ENCODE peak calls at places on chromosomes 7 and 10, in seven cellular contexts. G, S, Y, L, N, K and B are unnamed samples. For H3K4me1, the result is how much of the 10 kb centered on the place peaks cover.

GRCh38 chr7:29336851-29337627 is 142.5 kb downstream of the CHN2 start:
- DNase-seq in Y (no peak), K (no peak), G (no peak), N (peak), S (no peak), L (no peak), B (peak)

GRCh38 chr10:71970869-71971268 is 6.7 kb downstream of the CHST3 start:
- DNase-seq in K (no peak), S (no peak), N (no peak), L (peak), G (no peak), Y (no peak), B (no peak)

GRCh38 chr10:91944880-91945630 is 21.5 kb downstream of the BTAF1 start:
- DNase-seq in L (peak), K (no peak), G (no peak), Y (no peak), S (no peak), N (no peak), B (no peak)

GRCh38 chr10:42734537-42734936 is 48.1 kb upstream of the BMS1 start:
- DNase-seq in L (no peak), N (peak), G (no peak), Y (no peak), S (no peak), K (no peak), B (no peak)

GRCh38 chr10:130715686-130716670 is 579.8 kb downstream of the GLRX3 start:
- DNase-seq in N (no peak), G (no peak), K (no peak), L (no peak), S (no peak), Y (no peak), B (no peak)

GRCh38 chr10:28668363-28669226 is 8.7 kb upstream of the BAMBI start:
- DNase-seq in K (peak), L (peak), G (peak), N (peak), S (peak), Y (peak), B (no peak)

GRCh38 chr10:112637901-112638300 is 190.9 kb downstream of the VTI1A start:
- DNase-seq in L (no peak), Y (no peak), N (no peak), K (no peak), S (no peak), G (no peak), B (no peak)

GRCh38 chr10:79392020-79392398 is 44.7 kb downstream of the PPIF start:
- DNase-seq in S (peak), G (peak), L (no peak), Y (peak), K (no peak), N (peak), B (no peak)

GRCh38 chr10:33376976-33377657 is 42.6 kb upstream of the NRP1 start:
- DNase-seq in S (no peak), Y (no peak), N (no peak), K (no peak), L (peak), G (no peak), B (no peak)

GRCh38 chr7:148330124-148330818 is 260.3 kb upstream of the C7orf33 start:
- DNase-seq in L (no peak), N (no peak), G (no peak), K (no peak), Y (no peak), S (no peak), B (no peak)

GRCh38 chr10:100998183-100998990 is 1.2 kb upstream of the LZTS2 start:
- DNase-seq in G (peak), Y (peak), S (peak), L (peak), K (peak), N (peak), B (peak)

GRCh38 chr7:93894426-93894825 is 3.9 kb upstream of the TFPI2 start:
- DNase-seq in S (no peak), G (no peak), K (no peak), Y (no peak), L (peak), N (no peak), B (no peak)

GRCh38 chr10:102775973-102776669 is 32.4 kb downstream of the WBP1L start:
- DNase-seq in G (peak), L (peak), K (peak), S (peak), Y (peak), N (peak), B (no peak)

GRCh38 chr7:134669845-134670373 is 23.3 kb downstream of the BPGM start:
- DNase-seq in G (no peak), Y (peak), K (peak), N (peak), S (no peak), L (peak), B (peak)

GRCh38 chr10:95755511-95756004 is 405 bp upstream of the ENTPD1 start:
- DNase-seq in L (no peak), G (no peak), N (peak), S (peak), K (peak), Y (peak), B (peak)

GRCh38 chr10:1548596-1548995 is 188.7 kb downstream of the ADARB2 start:
- DNase-seq in G (no peak), Y (no peak), N (no peak), L (no peak), S (no peak), K (no peak), B (no peak)

GRCh38 chr10:61754553-61755540 is 92.1 kb downstream of the CABCOCO1 start:
- DNase-seq in G (no peak), L (peak), N (no peak), S (no peak), K (no peak), Y (no peak), B (no peak)

GRCh38 chr7:138247568-138248328 is 171.5 kb downstream of the AKR1D1 start:
- DNase-seq in N (no peak), K (no peak), L (peak), Y (no peak), G (no peak), S (no peak), B (no peak)

GRCh38 chr7:27165655-27166474 is 528 bp upstream of the HOXA9 start:
- DNase-seq in G (no peak), S (no peak), K (peak), Y (peak), N (no peak), L (peak), B (no peak)

GRCh38 chr10:103804866-103805265 is 50.5 kb downstream of the SH3PXD2A start:
- DNase-seq in G (no peak), K (no peak), N (no peak), S (no peak), L (no peak), Y (no peak), B (no peak)

GRCh38 chr7:75967573-75967997 is 26.8 kb downstream of the TMEM120A start:
- DNase-seq in L (no peak), N (no peak), K (peak), S (no peak), Y (no peak), G (peak), B (no peak)

GRCh38 chr10:61973923-61974322 is 72.4 kb downstream of the ARID5B start:
- DNase-seq in N (no peak), K (no peak), S (no peak), G (no peak), Y (no peak), L (peak), B (no peak)

GRCh38 chr7:17651926-17652385 is 288.3 kb downstream of the SNX13 start:
- DNase-seq in L (peak), Y (no peak), K (no peak), S (no peak), N (no peak), G (peak), B (no peak)

GRCh38 chr7:37031571-37032257 is 307.4 kb upstream of the AOAH start:
- DNase-seq in N (peak), S (peak), K (peak), L (peak), G (peak), Y (peak), B (peak)

GRCh38 chr7:2716906-2717292 is 28.9 kb downstream of the AMZ1 start:
- DNase-seq in Y (no peak), G (no peak), K (no peak), L (no peak), S (no peak), N (no peak), B (no peak)

GRCh38 chr7:151439855-151440798 is at the start of gene CRYGN:
- DNase-seq in N (peak), G (no peak), S (no peak), L (peak), Y (no peak), K (no peak), B (no peak)

GRCh38 chr7:1914743-1915142 is 244.7 kb downstream of the ELFN1 start:
- DNase-seq in L (no peak), G (no peak), K (no peak), Y (peak), S (no peak), N (no peak), B (no peak)

GRCh38 chr7:90320801-90321494 is at the start of gene FAM237B:
- DNase-seq in S (no peak), G (no peak), N (no peak), Y (peak), L (peak), K (no peak), B (no peak)

GRCh38 chr10:98254234-98254858 is 13.6 kb downstream of the LOXL4 start:
- DNase-seq in L (no peak), S (no peak), G (no peak), N (no peak), K (no peak), Y (no peak), B (no peak)

DNA sequence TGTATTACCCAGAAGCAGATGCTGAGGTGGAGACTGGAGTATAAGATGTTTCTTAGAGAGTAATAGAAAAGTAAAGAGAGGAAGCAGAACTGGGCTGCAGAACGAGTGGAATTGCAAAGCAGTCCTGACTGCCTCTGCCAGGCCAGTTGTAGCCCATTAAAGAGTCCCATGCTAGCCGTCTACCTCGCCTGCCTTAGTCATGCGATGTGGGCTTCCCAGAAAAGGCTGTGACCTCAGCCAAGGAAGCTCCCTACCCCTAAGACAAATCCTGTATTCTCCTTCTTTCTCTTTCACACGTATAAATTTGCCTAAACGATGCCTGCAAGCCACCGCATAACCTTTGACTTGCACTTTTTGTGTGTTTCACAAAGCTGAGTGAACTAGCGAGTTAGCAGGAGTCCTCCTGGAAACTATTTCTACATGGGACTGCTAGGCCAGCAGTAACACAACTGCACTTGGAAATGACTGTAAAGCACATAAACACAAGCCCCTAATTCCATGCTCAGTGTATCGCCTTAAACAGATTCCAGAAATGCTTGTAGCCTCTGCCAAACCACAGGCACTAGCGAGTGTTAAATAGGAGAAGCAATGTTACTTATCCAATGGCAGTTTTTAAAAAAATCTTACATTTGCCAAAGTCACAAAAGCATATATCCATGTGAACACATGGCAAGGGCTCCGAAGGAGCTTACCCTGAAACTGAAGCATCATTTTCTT is 47.4 kb upstream of the GNAI1 start:
- DNase-seq in S (no peak), L (peak), Y (no peak), K (no peak), G (no peak), N (no peak), B (no peak)
- H3K27ac ChIP-seq in S (no peak), L (no peak), Y (peak), K (peak), G (peak), N (no peak), B (no peak)

DNA sequence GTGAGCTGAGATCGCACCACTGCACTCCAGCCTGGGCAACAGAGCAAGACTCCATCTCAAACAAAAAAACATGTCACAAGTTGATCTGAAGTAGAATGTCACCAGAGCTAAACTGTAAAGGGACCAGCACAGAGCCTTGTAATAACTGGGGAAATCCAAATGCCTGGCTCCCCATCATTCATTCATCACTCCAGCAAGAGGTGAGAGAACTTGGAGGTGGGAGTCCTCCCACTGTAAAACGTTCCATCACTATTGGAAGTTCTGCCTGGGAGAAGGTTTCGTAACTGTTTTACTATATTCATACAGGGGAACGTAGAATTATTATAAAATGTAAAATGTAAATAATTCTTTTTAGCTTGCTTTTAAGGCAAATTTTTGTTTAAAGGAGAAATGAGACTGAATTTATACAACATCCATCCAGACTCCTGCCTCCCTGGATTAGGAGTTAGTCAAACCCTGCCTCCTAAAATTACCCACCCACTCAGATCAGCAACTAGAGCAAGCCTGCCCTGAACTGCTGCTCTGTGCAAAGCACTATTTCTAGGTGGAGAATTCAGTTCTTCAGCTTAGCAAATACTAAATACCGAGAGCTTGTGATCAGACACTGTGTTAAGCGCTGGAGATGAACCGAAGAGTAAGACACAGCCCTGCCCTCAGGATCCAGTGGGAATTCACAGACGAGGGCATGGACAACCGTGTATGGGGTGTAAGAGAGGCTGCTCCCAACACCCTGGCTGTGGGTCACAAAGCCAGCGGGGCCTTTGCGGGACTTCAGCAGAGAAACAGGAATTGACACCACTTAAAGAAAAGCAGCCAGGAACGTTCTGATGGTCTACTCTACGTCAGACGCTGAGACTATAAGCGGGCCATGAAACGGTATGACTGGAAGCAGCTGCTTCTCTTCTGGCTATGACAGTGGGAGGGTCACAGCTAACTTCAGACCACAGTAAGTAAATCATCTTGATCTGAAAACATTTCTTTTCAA is 208.3 kb downstream of the ZMYND11 start:
- DNase-seq in Y (no peak), L (no peak), G (no peak), N (no peak), S (no peak), K (no peak), B (no peak)
- H3K4me1 ChIP-seq in Y (under half), L (under half), G (under half), N (under half), S (under half), K (under half), B (under half)

GRCh38 chr10:5466451-5466996 is 32.8 kb downstream of the CALML5 start:
- DNase-seq in L (peak), N (peak), Y (peak), S (no peak), K (peak), G (peak), B (peak)

GRCh38 chr10:5467634-5468255 is 31.6 kb downstream of the CALML5 start:
- DNase-seq in Y (no peak), K (peak), S (no peak), G (no peak), N (no peak), L (no peak), B (no peak)

GRCh38 chr10:5470062-5470751 is 29.2 kb downstream of the CALML5 start:
- DNase-seq in S (no peak), N (no peak), G (no peak), Y (no peak), K (peak), L (no peak), B (no peak)

GRCh38 chr10:5469353-5470061 is 29.9 kb downstream of the CALML5 start:
- DNase-seq in L (no peak), Y (no peak), G (no peak), K (peak), S (no peak), N (no peak), B (no peak)

GRCh38 chr10:5468262-5469106 is 30.9 kb downstream of the CALML5 start:
- DNase-seq in G (no peak), S (no peak), L (no peak), N (no peak), Y (no peak), K (peak), B (no peak)
- H3K27ac ChIP-seq in G (no peak), S (no peak), L (no peak), N (no peak), Y (no peak), K (peak), B (no peak)

DNA sequence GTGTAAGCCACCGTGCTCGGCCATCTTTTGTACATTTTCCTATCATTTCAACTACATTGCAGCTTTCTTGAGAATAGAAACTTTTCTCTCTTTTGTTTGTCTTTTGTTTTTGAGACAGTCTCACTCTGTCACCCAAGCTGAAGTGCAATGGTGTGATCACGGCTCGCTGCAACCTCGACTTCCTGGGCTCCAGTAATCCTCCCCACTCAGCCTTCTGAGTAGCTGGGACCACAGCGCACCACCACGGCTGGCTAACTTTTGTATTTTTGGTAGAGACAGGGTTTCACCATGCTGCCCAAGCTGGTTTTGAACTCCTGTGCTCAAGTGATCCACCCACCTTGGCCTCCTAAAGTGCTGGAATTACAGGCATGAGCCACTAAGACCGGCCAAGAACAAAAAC is 31.3 kb upstream of the DAGLB start:
- DNase-seq in L (no peak), N (no peak), G (no peak), K (no peak), S (no peak), Y (no peak), B (no peak)
- H3K4me1 ChIP-seq in L (half or more), N (half or more), G (under half), K (under half), S (half or more), Y (half or more), B (under half)